ENCODE peak calls at places on chromosomes 3 and 15, in seven cellular contexts. V is activated naive CD4-positive, alpha-beta T cell treated with anti-CD3 and anti-CD28 coated beads, Interleukin-2, amount 10 ng/mL, durations not matched to agents 7 days and 5 days; O is CD8-positive, alpha-beta T cell; G is skeletal muscle cell; Z is stimulated activated CD4-positive, alpha-beta T cell treated with anti-CD3 and anti-CD28 coated beads, Interleukin-12 subunit alpha, Interleukin-12 subunit beta, amount 100 ng/mL, for 48 hours; U is glutamatergic neuron; C is GDM1. L is an unnamed sample.

GRCh38 chr15:32802296-32802936 is 84.6 kb downstream of the GREM1 start:
- DNase-seq in C (peak; percentile 41), U (no peak), V (no peak), G (peak; percentile 93), O (no peak), Z (no peak), L (no peak)

GRCh38 chr15:84725001-84725491 is 9.1 kb upstream of the SEC11A start:
- DNase-seq in G (no peak), C (no peak), U (no peak), Z (no peak), O (no peak), V (peak; percentile 60), L (no peak)

GRCh38 chr15:73799466-73799865 is 46.3 kb upstream of the INSYN1 start:
- DNase-seq in O (no peak), C (no peak), G (no peak), Z (no peak), V (no peak), U (no peak), L (no peak)

GRCh38 chr3:196514350-196514716 is 813 bp downstream of the SMCO1 start:
- DNase-seq in O (no peak), Z (no peak), C (no peak), U (no peak), G (no peak), V (no peak), L (no peak)

GRCh38 chr3:155323063-155323666 is 29.7 kb upstream of the STRIT1 start:
- DNase-seq in Z (peak; percentile 8), G (peak; percentile 74), O (no peak), U (no peak), V (peak; percentile 22), C (peak; percentile 43), L (peak; percentile 41)

GRCh38 chr3:169699070-169699469 is 35.6 kb upstream of the MECOM start:
- DNase-seq in U (no peak), Z (no peak), C (no peak), V (no peak), G (no peak), O (no peak), L (no peak)

GRCh38 chr3:138284957-138285477 is 44.6 kb downstream of the NME9 start:
- DNase-seq in C (no peak), O (no peak), U (no peak), G (no peak), Z (no peak), V (no peak), L (no peak)

GRCh38 chr3:107413264-107413663 is 36.0 kb downstream of the CCDC54 start:
- DNase-seq in G (no peak), C (no peak), O (no peak), Z (no peak), V (no peak), U (no peak), L (no peak)

GRCh38 chr3:129673012-129673411 is 66.5 kb upstream of the PLXND1 start:
- DNase-seq in U (no peak), V (no peak), O (no peak), Z (no peak), G (no peak), C (no peak), L (no peak)